ENCODE peak calls at places on chromosomes 4 and X, in six cellular contexts. L is esophagus muscularis mucosa, Y is heart left ventricle, I is fibroblast of mammary gland, E is GM23338, T is epithelial cell of esophagus. H is an unnamed sample.

GRCh38 chrX:2550288-2551020 is 49.7 kb upstream of the DHRSX start:
- DNase-seq in T (no peak), L (no peak), Y (no peak), E (no peak), I (no peak), H (no peak)

GRCh38 chrX:103831342-103831802 is 685 bp downstream of the RAB9B start:
- DNase-seq in T (peak; percentile 40), I (no peak), E (peak; percentile 74), Y (no peak), L (no peak), H (no peak)

GRCh38 chr4:2337131-2337723 is 75.3 kb upstream of the MXD4 start:
- DNase-seq in Y (no peak), L (no peak), E (no peak), I (no peak), T (no peak), H (peak; percentile 4)

GRCh38 chrX:32137525-32137924 is 1065.7 kb upstream of the FTHL17 start:
- DNase-seq in Y (no peak), T (peak; percentile 1), E (peak; percentile 58), I (no peak), L (no peak), H (no peak)

GRCh38 chr4:93828332-93828829 is at the start of gene ATOH1:
- DNase-seq in Y (no peak), E (peak; percentile 97), I (peak; percentile 2), T (peak; percentile 66), L (no peak), H (peak; percentile 69)

GRCh38 chr4:145679520-145679919 is 426 bp upstream of the C4orf51 start:
- DNase-seq in T (peak; percentile 70), E (no peak), Y (peak; percentile 27), I (peak; percentile 93), L (no peak), H (no peak)

GRCh38 chrX:132030264-132030663 is 7.2 kb downstream of the STK26 start:
- DNase-seq in E (no peak), L (no peak), I (no peak), T (no peak), Y (no peak), H (no peak)

GRCh38 chr4:147407261-147408045 is 73.4 kb upstream of the EDNRA start:
- DNase-seq in I (peak; percentile 22), E (peak; percentile 37), Y (peak; percentile 29), L (no peak), T (no peak), H (no peak)

GRCh38 chrX:129833153-129834004 is 10.3 kb downstream of the ZDHHC9 start:
- DNase-seq in E (no peak), L (no peak), T (no peak), I (peak; percentile 75), Y (no peak), H (no peak)

GRCh38 chrX:155747520-155747919 is 133.6 kb upstream of the VAMP7 start:
- DNase-seq in L (no peak), E (no peak), T (peak; percentile 45), Y (peak; percentile 51), I (peak; percentile 1), H (peak; percentile 17)

GRCh38 chr4:15344041-15344440 is 83.8 kb upstream of the C1QTNF7 start:
- DNase-seq in L (no peak), I (peak; percentile 90), T (peak; percentile 87), E (no peak), Y (no peak), H (no peak)

GRCh38 chr4:79651516-79651915 is 243.5 kb upstream of the GK2 start:
- DNase-seq in T (peak; percentile 17), E (peak; percentile 58), Y (no peak), I (no peak), L (no peak), H (no peak)

GRCh38 chr4:25815586-25815985 is 47.2 kb downstream of the SEL1L3 start:
- DNase-seq in Y (no peak), L (no peak), I (peak; percentile 74), E (no peak), T (no peak), H (no peak)

GRCh38 chrX:65586491-65586890 is 51.9 kb upstream of the LAS1L start:
- DNase-seq in L (no peak), Y (no peak), E (no peak), T (peak; percentile 68), I (peak; percentile 61), H (no peak)

GRCh38 chr4:174284181-174284886 is 623 bp downstream of the CEP44 start:
- DNase-seq in E (peak; percentile 46), Y (no peak), T (peak; percentile 84), L (no peak), I (peak; percentile 87), H (no peak)

GRCh38 chr4:89889289-89889688 is 5.4 kb upstream of the MMRN1 start:
- DNase-seq in I (no peak), T (no peak), Y (no peak), E (no peak), L (no peak), H (no peak)

GRCh38 chr4:108175966-108176365 is 7.2 kb upstream of the LEF1 start:
- DNase-seq in L (no peak), T (no peak), I (no peak), Y (no peak), E (no peak), H (no peak)

GRCh38 chr4:18954538-18954937 is 933.0 kb upstream of the LCORL start:
- DNase-seq in I (no peak), E (no peak), T (no peak), L (no peak), Y (no peak), H (no peak)

GRCh38 chrX:31714797-31715196 is 643.0 kb upstream of the FTHL17 start:
- DNase-seq in Y (no peak), L (no peak), I (no peak), T (no peak), E (no peak), H (no peak)

DNA sequence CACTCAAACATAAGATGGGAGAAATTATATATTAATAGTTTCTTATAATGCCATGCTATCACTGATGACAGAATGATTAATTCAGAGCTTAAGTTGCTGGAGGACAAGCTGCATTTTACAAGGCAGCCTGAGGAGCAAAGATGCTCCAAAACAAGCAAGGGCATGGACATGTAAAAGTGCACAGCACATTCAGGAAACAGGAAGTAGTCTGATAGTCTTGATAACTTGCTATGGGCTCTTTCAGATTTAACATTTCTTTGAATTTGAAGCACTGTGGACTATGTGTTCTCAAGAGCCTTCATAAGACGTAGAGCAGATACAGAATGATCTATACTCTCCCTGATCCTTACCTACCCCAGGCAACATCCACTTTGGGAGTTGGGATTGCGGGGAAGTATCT is 50.0 kb downstream of the AMMECR1 start:
- DNase-seq in L (no peak), E (no peak), T (no peak), I (no peak), Y (no peak), H (no peak)
- H3K4me3 ChIP-seq in L (no peak overlapping the region), E (no peak overlapping the region), T (no peak overlapping the region), I (no peak overlapping the region), Y (no peak overlapping the region), H (no peak overlapping the region)

DNA sequence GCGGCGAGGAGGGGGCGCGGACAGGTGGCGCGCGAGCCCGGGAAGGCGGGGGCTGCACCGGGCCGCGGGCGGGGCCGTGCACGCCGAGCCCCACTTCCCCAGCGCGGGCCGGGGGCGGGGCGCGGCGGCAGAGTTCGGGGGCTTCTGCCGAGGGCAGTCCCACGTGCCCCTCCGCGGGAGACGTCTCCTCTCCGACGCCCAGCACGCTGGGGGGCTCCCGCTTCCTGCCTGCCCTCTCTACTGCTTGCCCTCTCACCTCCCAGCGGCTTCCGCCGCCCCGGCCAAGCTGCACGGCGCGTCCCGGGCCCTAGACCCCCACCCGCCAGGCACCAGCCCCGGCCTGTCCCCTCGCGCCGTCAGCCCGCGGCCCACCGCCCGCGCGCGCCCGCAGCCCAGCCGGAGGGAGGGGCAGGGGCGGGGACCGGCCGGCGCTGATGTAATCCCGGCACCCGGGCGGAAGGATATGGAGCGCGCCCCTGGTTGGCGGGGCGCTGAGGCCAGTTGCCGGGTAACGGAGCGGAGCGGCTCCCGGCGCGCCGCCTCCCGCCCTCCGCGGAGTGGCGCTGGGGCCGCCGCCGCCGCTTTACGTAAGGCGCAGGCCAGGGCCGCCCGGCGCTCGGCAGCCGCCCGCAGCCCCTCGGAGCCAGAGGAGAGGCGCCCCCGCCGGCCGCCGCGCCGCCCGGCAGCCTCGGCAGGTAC is at the start of gene KIAA0232:
- DNase-seq in I (peak; percentile 89), L (no peak), Y (peak; percentile 96), T (peak; percentile 96), E (peak; percentile 95), H (peak; percentile 92)
- TF ChIP-seq CTCF in I (no peak), L (peak; percentile 20), Y (no peak), T (no peak), E (no peak), H (no peak)

GRCh38 chrX:107935200-107935599 is 47.0 kb downstream of the TEX13B start:
- DNase-seq in E (peak; percentile 5), T (peak; percentile 92), I (peak; percentile 79), Y (no peak), L (no peak), H (no peak)

GRCh38 chrX:107940095-107940494 is 42.1 kb downstream of the TEX13B start:
- DNase-seq in T (no peak), Y (no peak), L (no peak), E (no peak), I (no peak), H (no peak)

GRCh38 chrX:107934262-107934661 is 47.9 kb downstream of the TEX13B start:
- DNase-seq in I (no peak), E (no peak), L (no peak), Y (no peak), T (no peak), H (no peak)

GRCh38 chrX:107936434-107936730 is 45.8 kb downstream of the TEX13B start:
- DNase-seq in T (peak; percentile 4), L (no peak), Y (no peak), I (no peak), E (peak; percentile 5), H (no peak)

GRCh38 chrX:107935664-107936433 is 46.3 kb downstream of the TEX13B start:
- DNase-seq in I (peak; percentile 20), Y (no peak), E (peak; percentile 63), L (no peak), T (peak; percentile 77), H (peak; percentile 50)
- H3K4me3 ChIP-seq in I (peak overlapping the region; percentile 45), Y (peak overlapping the region; percentile 14), E (peak overlapping the region; percentile 69), L (peak overlapping the region; percentile 31), T (peak overlapping the region; percentile 68), H (peak overlapping the region; percentile 11)

GRCh38 chrX:13469963-13470679 is 99.3 kb upstream of the EGFL6 start:
- DNase-seq in L (no peak), I (peak; percentile 90), Y (no peak), T (peak; percentile 54), E (no peak), H (no peak)

GRCh38 chrX:13471269-13471668 is 98.1 kb upstream of the EGFL6 start:
- DNase-seq in E (no peak), I (no peak), Y (no peak), L (no peak), T (no peak), H (no peak)

GRCh38 chrX:13470680-13470967 is 98.8 kb upstream of the EGFL6 start:
- DNase-seq in L (no peak), E (no peak), T (no peak), I (no peak), Y (no peak), H (no peak)

GRCh38 chrX:13467243-13467642 is 102.2 kb upstream of the EGFL6 start:
- DNase-seq in T (no peak), E (no peak), L (no peak), Y (no peak), I (no peak), H (no peak)

DNA sequence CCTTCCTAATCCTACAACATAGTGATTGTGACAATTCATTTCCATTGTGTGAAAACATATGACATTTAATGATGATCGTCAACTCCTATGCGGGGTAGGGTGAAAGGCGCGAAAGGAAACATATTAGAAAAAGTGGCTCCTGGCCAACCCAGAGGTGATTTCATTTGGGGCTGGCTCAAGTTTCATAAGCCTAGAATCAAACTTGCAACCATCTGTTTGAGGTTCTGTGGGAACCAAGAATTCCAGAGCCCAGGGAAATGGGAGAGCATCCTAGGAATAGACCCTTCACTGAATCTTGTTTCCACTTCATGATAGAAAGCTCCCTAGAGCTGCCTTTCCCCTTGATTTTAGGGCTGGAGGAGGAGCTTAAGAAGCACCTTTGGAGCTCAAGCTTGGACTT is 101.3 kb upstream of the EGFL6 start:
- DNase-seq in L (no peak), E (no peak), Y (no peak), T (no peak), I (no peak), H (no peak)
- TF ChIP-seq CTCF in L (no peak), E (no peak), Y (no peak), T (no peak), I (no peak), H (no peak)

H was measured in pancreas.